ENCODE peak calls at places on chromosomes 11 and 22, in five cellular contexts. F, B, O, L and D are unnamed samples.

GRCh38 chr11:102384419-102385052 is 37.5 kb downstream of the BIRC2 start:
- DNase-seq in L (no peak), F (no peak), B (no peak), O (no peak), D (no peak)

GRCh38 chr22:48968201-48968959 is 859.3 kb downstream of the BRD1 start:
- DNase-seq in L (no peak), F (no peak), O (no peak), B (no peak), D (no peak)

GRCh38 chr11:12057299-12057980 is 49.0 kb upstream of the DKK3 start:
- DNase-seq in B (no peak), L (no peak), F (no peak), O (no peak), D (no peak)

GRCh38 chr11:65643971-65644370 is 6.1 kb downstream of the SIPA1 start:
- DNase-seq in F (no peak), B (no peak), L (no peak), O (no peak), D (no peak)

GRCh38 chr22:17915188-17915587 is 109.2 kb downstream of the MICAL3 start:
- DNase-seq in B (no peak), F (no peak), L (no peak), O (no peak), D (no peak)

GRCh38 chr11:130129922-130130321 is 29.7 kb upstream of the ST14 start:
- DNase-seq in F (no peak), B (no peak), O (no peak), L (no peak), D (no peak)

GRCh38 chr11:93849751-93850584 is 450 bp downstream of the VSTM5 start:
- DNase-seq in L (no peak), O (no peak), B (no peak), F (no peak), D (no peak)

GRCh38 chr11:111745719-111746504 is 20.3 kb downstream of the PPP2R1B start:
- DNase-seq in B (no peak), F (no peak), O (no peak), L (no peak), D (peak)

GRCh38 chr11:128323381-128323780 is 264.0 kb downstream of the ETS1 start:
- DNase-seq in O (no peak), F (no peak), B (no peak), L (no peak), D (no peak)

GRCh38 chr11:57476223-57476882 is 16.0 kb downstream of the RTN4RL2 start:
- DNase-seq in O (no peak), F (no peak), B (no peak), L (no peak), D (no peak)

GRCh38 chr11:6919698-6920097 is 1.1 kb upstream of the OR2D3 start:
- DNase-seq in O (no peak), F (no peak), B (no peak), L (no peak), D (no peak)
- H3K4me3 ChIP-seq in O (no peak), F (no peak), B (no peak), L (no peak), D (no peak)

GRCh38 chr22:44309647-44310046 is 3.1 kb downstream of the SHISAL1 start:
- DNase-seq in B (no peak), L (no peak), O (no peak), F (no peak), D (no peak)

GRCh38 chr22:44313385-44314006 is 745 bp upstream of the SHISAL1 start:
- DNase-seq in L (no peak), B (no peak), O (no peak), F (no peak), D (no peak)

GRCh38 chr22:44312766-44313165 is at the start of gene SHISAL1:
- DNase-seq in L (no peak), B (no peak), O (no peak), F (no peak), D (no peak)

GRCh38 chr22:44311104-44311854 is 1.5 kb downstream of the SHISAL1 start:
- DNase-seq in B (no peak), L (no peak), O (no peak), F (no peak), D (no peak)

GRCh38 chr22:44311855-44312170 is 938 bp downstream of the SHISAL1 start:
- DNase-seq in L (no peak), B (no peak), O (no peak), F (no peak), D (no peak)
- H3K4me3 ChIP-seq in L (no peak), B (no peak), O (no peak), F (no peak), D (no peak)

GRCh38 chr11:66857927-66858185 is 992 bp downstream of the LRFN4 start:
- DNase-seq in B (no peak), L (no peak), O (no peak), F (no peak), D (no peak)
- H3K4me3 ChIP-seq in B (no peak), L (peak), O (no peak), F (no peak), D (no peak)

GRCh38 chr11:114257621-114258558 is 38.3 kb upstream of the NNMT start:
- DNase-seq in F (no peak), B (peak), O (no peak), L (no peak), D (no peak)
- H3K4me3 ChIP-seq in F (no peak), B (peak), O (no peak), L (no peak), D (no peak)